ENCODE peak calls at places on chromosomes 4 and X, in seven cellular contexts. O is fibroblast of lung, F is K562, K is H9, D is mesenchymal stem cell, B is MM.1S, L is mammary epithelial cell. I is an unnamed sample.

GRCh38 chrX:7021991-7022390 is 125.5 kb upstream of the STS start:
- DNase-seq in L (no peak), D (no peak), F (no peak), K (no peak), B (no peak), O (no peak), I (no peak)

GRCh38 chr4:74112399-74113090 is 13.6 kb upstream of the CXCL2 start:
- DNase-seq in D (peak), F (no peak), O (peak), L (peak), K (no peak), B (no peak), I (peak)

GRCh38 chr4:118849867-118850812 is 14.2 kb upstream of the SEC24D start:
- DNase-seq in L (peak), K (peak), O (no peak), D (peak), B (peak), F (no peak), I (peak)

GRCh38 chr4:166941629-166942028 is 292.7 kb downstream of the SPOCK3 start:
- DNase-seq in L (peak), O (peak), K (no peak), D (no peak), F (no peak), B (no peak), I (peak)

GRCh38 chrX:9352683-9353430 is 112.0 kb upstream of the TBL1X start:
- DNase-seq in D (peak), L (no peak), B (peak), O (peak), F (peak), K (no peak), I (peak)

GRCh38 chr4:105956566-105956965 is 61.3 kb downstream of the NPNT start:
- DNase-seq in O (no peak), D (no peak), L (no peak), B (no peak), F (no peak), K (no peak), I (no peak)

GRCh38 chr4:22500128-22500611 is 15.7 kb downstream of the ADGRA3 start:
- DNase-seq in L (peak), D (no peak), O (no peak), B (no peak), K (no peak), F (no peak), I (peak)

GRCh38 chr4:10118355-10119004 is 1.9 kb upstream of the WDR1 start:
- DNase-seq in K (no peak), O (no peak), L (no peak), F (no peak), D (no peak), B (no peak), I (no peak)

GRCh38 chrX:40778861-40779575 is 43.7 kb upstream of the MED14 start:
- DNase-seq in O (peak), L (peak), F (no peak), B (no peak), D (peak), K (no peak), I (peak)

GRCh38 chrX:149515954-149516602 is 11.0 kb upstream of the IDS start:
- DNase-seq in B (no peak), F (no peak), D (no peak), O (no peak), K (no peak), L (no peak), I (no peak)

GRCh38 chr4:170990989-170991589 is 822.1 kb upstream of the GALNTL6 start:
- DNase-seq in K (peak), O (no peak), B (peak), L (peak), D (peak), F (no peak), I (peak)

GRCh38 chrX:1325515-1326116 is 11.0 kb upstream of the IL3RA start:
- DNase-seq in K (no peak), L (no peak), F (no peak), D (no peak), O (no peak), B (peak), I (no peak)
- H3K27ac ChIP-seq in K (no peak), L (no peak), F (no peak), D (no peak), O (no peak), B (no peak), I (no peak)

GRCh38 chrX:70769659-70770232 is 138.8 kb downstream of the TEX11 start:
- DNase-seq in K (no peak), L (no peak), D (peak), B (peak), F (peak), O (no peak), I (peak)
- H2AFZ ChIP-seq in K (no peak), L (no peak), D (no peak), B (no peak), F (no peak), O (no peak), I (no peak)

GRCh38 chr4:89056292-89056952 is 563 bp downstream of the FAM13A start:
- DNase-seq in O (no peak), B (no peak), F (peak), K (no peak), D (no peak), L (no peak), I (no peak)
- H3K27ac ChIP-seq in O (peak), B (peak), F (peak), K (no peak), D (peak), L (peak), I (peak)

GRCh38 chr4:20095805-20096541 is 155.7 kb upstream of the SLIT2 start:
- DNase-seq in B (no peak), D (no peak), O (no peak), F (no peak), L (no peak), K (no peak), I (peak)
- H2AFZ ChIP-seq in B (no peak), D (no peak), O (no peak), F (no peak), L (no peak), K (no peak), I (no peak)

GRCh38 chrX:24427747-24428019 is 37.4 kb upstream of the PDK3 start:
- DNase-seq in K (no peak), F (no peak), O (no peak), D (no peak), L (no peak), B (no peak), I (no peak)

GRCh38 chrX:24426340-24426913 is 38.7 kb upstream of the PDK3 start:
- DNase-seq in O (no peak), D (no peak), F (peak), K (no peak), L (peak), B (peak), I (peak)

GRCh38 chrX:24426921-24427746 is 38.0 kb upstream of the PDK3 start:
- DNase-seq in B (no peak), D (no peak), O (peak), L (peak), F (no peak), K (no peak), I (no peak)

GRCh38 chrX:24425806-24426205 is 39.3 kb upstream of the PDK3 start:
- DNase-seq in B (no peak), L (no peak), F (no peak), O (no peak), D (no peak), K (no peak), I (no peak)

DNA sequence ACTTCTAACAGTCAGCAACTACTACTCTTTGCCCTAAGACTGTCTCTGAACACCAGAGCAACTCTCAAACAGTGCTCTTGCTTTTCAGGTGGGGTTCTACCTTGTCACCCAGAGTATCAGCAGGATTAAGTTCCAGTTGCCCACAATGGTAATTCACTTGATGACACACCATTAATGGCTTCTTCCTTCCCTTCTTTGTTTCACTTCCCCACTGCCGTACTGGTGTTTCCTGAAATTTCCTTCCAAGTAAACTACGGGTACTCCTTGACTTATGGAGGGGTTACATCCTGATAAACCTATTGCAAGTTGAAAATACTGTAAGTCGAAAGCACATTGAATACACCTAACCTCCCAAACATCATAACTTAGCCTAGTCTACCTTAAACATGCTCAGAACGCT is 36.6 kb upstream of the PDK3 start:
- DNase-seq in B (no peak), O (no peak), K (no peak), F (no peak), L (no peak), D (no peak), I (no peak)
- H3K27ac ChIP-seq in B (no peak), O (no peak), K (no peak), F (no peak), L (no peak), D (no peak), I (no peak)

GRCh38 chrX:120857240-120857639 is 18.4 kb downstream of the CT47B1 start:
- DNase-seq in O (no peak), D (no peak), F (no peak), L (no peak), K (peak), B (no peak), I (peak)
- H2AFZ ChIP-seq in O (no peak), D (no peak), F (no peak), L (no peak), K (no peak), B (no peak), I (no peak)

GRCh38 chr4:6925357-6925836 is 15.8 kb downstream of the TBC1D14 start:
- DNase-seq in O (no peak), K (no peak), B (no peak), L (no peak), D (no peak), F (peak), I (no peak)

GRCh38 chr4:6926081-6926480 is 16.5 kb downstream of the TBC1D14 start:
- DNase-seq in F (no peak), O (no peak), K (no peak), B (no peak), L (no peak), D (no peak), I (no peak)

GRCh38 chr4:6929339-6929734 is 19.7 kb downstream of the TBC1D14 start:
- DNase-seq in D (no peak), B (no peak), F (no peak), O (no peak), L (no peak), K (no peak), I (no peak)

GRCh38 chr4:6928067-6928466 is 18.4 kb downstream of the TBC1D14 start:
- DNase-seq in F (no peak), O (no peak), B (no peak), K (no peak), D (no peak), L (no peak), I (no peak)

DNA sequence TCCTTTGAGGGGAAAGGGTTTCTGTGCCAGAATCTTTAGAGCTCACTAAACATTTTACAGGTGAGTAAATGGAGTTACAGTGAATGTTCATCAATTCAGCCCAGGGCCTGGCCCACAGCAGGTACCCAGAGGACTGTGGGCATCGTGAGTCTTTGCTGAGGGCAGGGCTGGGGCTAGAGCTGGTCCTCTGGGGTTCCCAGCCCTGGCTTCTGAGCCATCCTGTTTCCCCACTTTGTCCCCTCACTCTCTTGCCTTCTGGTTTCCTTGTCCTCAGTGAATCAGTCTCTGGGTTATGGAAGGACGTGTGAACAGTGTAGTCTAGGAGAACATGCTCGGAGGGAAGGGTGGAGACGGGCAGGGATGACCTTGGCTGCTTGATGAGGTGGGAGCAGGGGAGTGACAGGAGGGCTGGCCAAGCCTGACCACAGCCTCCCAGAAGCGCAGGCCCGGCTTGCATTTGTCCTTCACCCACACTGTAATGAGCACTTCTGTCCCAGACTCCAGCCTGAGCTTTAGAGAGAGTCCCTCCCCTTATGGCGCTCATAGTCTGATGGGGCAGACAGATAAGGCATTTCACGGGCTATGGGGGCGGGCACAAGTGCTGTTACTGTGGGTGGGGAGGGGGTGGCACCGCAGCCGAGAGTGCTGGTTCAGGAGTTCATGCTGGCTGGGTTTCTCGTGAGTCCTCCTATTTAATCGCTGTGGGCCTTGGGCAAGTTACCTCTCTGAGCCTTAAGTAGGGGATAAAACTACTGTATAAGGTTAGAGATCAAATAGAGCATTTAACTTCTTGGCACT is 17.3 kb downstream of the TBC1D14 start:
- DNase-seq in K (no peak), B (no peak), O (peak), L (no peak), F (peak), D (peak), I (no peak)
- H3K27ac ChIP-seq in K (no peak), B (no peak), O (no peak), L (no peak), F (no peak), D (no peak), I (no peak)

I was measured in PC-3.